ENCODE peak calls at places on chromosomes 12 and 14, in four cellular contexts. One of them, this sample, is unnamed.

GRCh38 chr12:49901986-49902385 is 1.7 kb downstream of the FAIM2 start:
- DNase-seq in glutamatergic neuron: no peak
- DNase-seq in cardiac fibroblast: no peak
- DNase-seq in prostate gland: no peak
- DNase-seq in this sample: no peak

GRCh38 chr14:22556021-22556989 is 32.7 kb downstream of the DAD1 start:
- DNase-seq in glutamatergic neuron: no peak
- DNase-seq in cardiac fibroblast: peak
- DNase-seq in prostate gland: peak
- DNase-seq in this sample: peak

GRCh38 chr12:53051058-53051880 is 1.4 kb downstream of the TNS2 start:
- DNase-seq in glutamatergic neuron: peak
- DNase-seq in cardiac fibroblast: peak
- DNase-seq in prostate gland: peak
- DNase-seq in this sample: no peak

GRCh38 chr14:64556526-64556925 is 6.8 kb downstream of the PPP1R36 start:
- DNase-seq in glutamatergic neuron: no peak
- DNase-seq in cardiac fibroblast: peak
- DNase-seq in prostate gland: no peak
- DNase-seq in this sample: no peak

GRCh38 chr12:19451196-19451595 is 11.9 kb downstream of the AEBP2 start:
- DNase-seq in glutamatergic neuron: no peak
- DNase-seq in cardiac fibroblast: peak
- DNase-seq in prostate gland: no peak
- DNase-seq in this sample: no peak

GRCh38 chr12:64392221-64392620 is 1.7 kb upstream of the C12orf56 start:
- DNase-seq in glutamatergic neuron: no peak
- DNase-seq in cardiac fibroblast: peak
- DNase-seq in prostate gland: no peak
- DNase-seq in this sample: peak

GRCh38 chr14:52103416-52103815 is 34.6 kb upstream of the NID2 start:
- DNase-seq in glutamatergic neuron: no peak
- DNase-seq in cardiac fibroblast: no peak
- DNase-seq in prostate gland: no peak
- DNase-seq in this sample: no peak

GRCh38 chr14:104224516-104225281 is 86.3 kb downstream of the KIF26A start:
- DNase-seq in glutamatergic neuron: peak
- DNase-seq in cardiac fibroblast: no peak
- DNase-seq in prostate gland: no peak
- DNase-seq in this sample: peak

GRCh38 chr14:97848351-97848980 is 1051.3 kb downstream of the VRK1 start:
- DNase-seq in glutamatergic neuron: peak
- DNase-seq in cardiac fibroblast: no peak
- DNase-seq in prostate gland: no peak
- DNase-seq in this sample: no peak

GRCh38 chr12:46261658-46262057 is 7.2 kb downstream of the SLC38A1 start:
- DNase-seq in glutamatergic neuron: no peak
- DNase-seq in cardiac fibroblast: no peak
- DNase-seq in prostate gland: no peak
- DNase-seq in this sample: no peak

GRCh38 chr12:57488397-57489156 is 709 bp downstream of the MARS1 start:
- DNase-seq in glutamatergic neuron: peak
- DNase-seq in cardiac fibroblast: no peak
- DNase-seq in prostate gland: no peak
- DNase-seq in this sample: no peak

GRCh38 chr14:75418779-75419768 is 8.7 kb upstream of the JDP2 start:
- DNase-seq in glutamatergic neuron: no peak
- DNase-seq in cardiac fibroblast: no peak
- DNase-seq in prostate gland: peak
- DNase-seq in this sample: peak

GRCh38 chr12:26100966-26101744 is 23.7 kb downstream of the BHLHE41 start:
- DNase-seq in glutamatergic neuron: no peak
- DNase-seq in cardiac fibroblast: no peak
- DNase-seq in prostate gland: peak
- DNase-seq in this sample: no peak

GRCh38 chr14:50397461-50398196 is 948 bp upstream of the CDKL1 start:
- DNase-seq in glutamatergic neuron: no peak
- DNase-seq in cardiac fibroblast: peak
- DNase-seq in prostate gland: peak
- DNase-seq in this sample: no peak

GRCh38 chr14:94138256-94138655 is 8.9 kb upstream of the IFI27L2 start:
- DNase-seq in glutamatergic neuron: no peak
- DNase-seq in cardiac fibroblast: no peak
- DNase-seq in prostate gland: no peak
- DNase-seq in this sample: no peak

GRCh38 chr12:51740536-51740935 is 108.0 kb downstream of the FIGNL2 start:
- DNase-seq in glutamatergic neuron: no peak
- DNase-seq in cardiac fibroblast: no peak
- DNase-seq in prostate gland: no peak
- DNase-seq in this sample: no peak

GRCh38 chr14:102539544-102540309 is 30.2 kb upstream of the ANKRD9 start:
- DNase-seq in glutamatergic neuron: no peak
- DNase-seq in cardiac fibroblast: peak
- DNase-seq in prostate gland: no peak
- DNase-seq in this sample: no peak

GRCh38 chr12:47307680-47308399 is 228.1 kb upstream of the AMIGO2 start:
- DNase-seq in glutamatergic neuron: no peak
- DNase-seq in cardiac fibroblast: peak
- DNase-seq in prostate gland: peak
- DNase-seq in this sample: peak

GRCh38 chr12:124828264-124829007 is 35.2 kb downstream of the SCARB1 start:
- DNase-seq in glutamatergic neuron: no peak
- DNase-seq in cardiac fibroblast: peak
- DNase-seq in prostate gland: peak
- DNase-seq in this sample: no peak

GRCh38 chr12:108373111-108373510 is 34.0 kb upstream of the CMKLR1 start:
- DNase-seq in glutamatergic neuron: no peak
- DNase-seq in cardiac fibroblast: no peak
- DNase-seq in prostate gland: no peak
- DNase-seq in this sample: no peak

GRCh38 chr14:52950898-52951729 is at the start of gene FERMT2:
- DNase-seq in glutamatergic neuron: peak
- DNase-seq in cardiac fibroblast: peak
- DNase-seq in prostate gland: peak
- DNase-seq in this sample: peak

GRCh38 chr12:52444647-52445595 is 7.0 kb downstream of the KRT6B start:
- DNase-seq in glutamatergic neuron: no peak
- DNase-seq in cardiac fibroblast: no peak
- DNase-seq in prostate gland: no peak
- DNase-seq in this sample: no peak

GRCh38 chr14:38107216-38107631 is 100.5 kb upstream of the SSTR1 start:
- DNase-seq in glutamatergic neuron: no peak
- DNase-seq in cardiac fibroblast: no peak
- DNase-seq in prostate gland: no peak
- DNase-seq in this sample: peak

GRCh38 chr12:114226241-114226928 is 179.6 kb downstream of the TBX5 start:
- DNase-seq in glutamatergic neuron: no peak
- DNase-seq in cardiac fibroblast: no peak
- DNase-seq in prostate gland: no peak
- DNase-seq in this sample: no peak
- TF ChIP-seq CTCF in glutamatergic neuron: no peak
- TF ChIP-seq CTCF in cardiac fibroblast: no peak
- TF ChIP-seq CTCF in prostate gland: no peak
- TF ChIP-seq CTCF in this sample: no peak

GRCh38 chr14:99199854-99200653 is 71.9 kb downstream of the BCL11B start:
- DNase-seq in glutamatergic neuron: no peak
- DNase-seq in cardiac fibroblast: no peak
- DNase-seq in prostate gland: no peak
- DNase-seq in this sample: no peak
- TF ChIP-seq CTCF in glutamatergic neuron: no peak
- TF ChIP-seq CTCF in cardiac fibroblast: no peak
- TF ChIP-seq CTCF in prostate gland: no peak
- TF ChIP-seq CTCF in this sample: no peak

DNA sequence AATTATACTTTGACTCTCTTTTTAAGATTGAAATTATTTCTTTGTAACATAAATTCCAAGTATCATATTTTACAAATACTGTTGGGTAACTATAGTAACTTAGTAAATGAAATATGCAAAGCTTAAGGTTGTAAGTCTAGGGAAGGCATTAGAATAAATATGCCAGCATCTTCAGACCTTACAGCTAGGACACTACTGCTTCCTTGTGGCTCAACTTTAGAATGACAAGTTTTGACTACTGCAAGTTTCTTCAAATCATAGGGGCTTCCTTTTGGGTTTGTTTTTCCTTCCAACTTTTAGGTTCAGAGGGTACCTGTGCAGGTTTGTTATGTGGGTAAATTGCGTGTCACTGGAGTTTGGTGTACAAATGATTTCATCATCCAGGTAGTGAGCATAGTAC is 17.7 kb upstream of the ANP32D start:
- DNase-seq in glutamatergic neuron: no peak
- DNase-seq in cardiac fibroblast: peak
- DNase-seq in prostate gland: no peak
- DNase-seq in this sample: no peak
- TF ChIP-seq CTCF in glutamatergic neuron: no peak
- TF ChIP-seq CTCF in cardiac fibroblast: peak
- TF ChIP-seq CTCF in prostate gland: peak
- TF ChIP-seq CTCF in this sample: peak

GRCh38 chr12:120855823-120856589 is 48.2 kb downstream of the SPPL3 start:
- DNase-seq in glutamatergic neuron: no peak
- DNase-seq in cardiac fibroblast: peak
- DNase-seq in prostate gland: no peak
- DNase-seq in this sample: peak

GRCh38 chr12:120854804-120855203 is 49.4 kb downstream of the SPPL3 start:
- DNase-seq in glutamatergic neuron: no peak
- DNase-seq in cardiac fibroblast: no peak
- DNase-seq in prostate gland: no peak
- DNase-seq in this sample: no peak

GRCh38 chr12:120851939-120852338 is 52.2 kb downstream of the SPPL3 start:
- DNase-seq in glutamatergic neuron: no peak
- DNase-seq in cardiac fibroblast: no peak
- DNase-seq in prostate gland: no peak
- DNase-seq in this sample: no peak

GRCh38 chr12:120851444-120851843 is 52.7 kb downstream of the SPPL3 start:
- DNase-seq in glutamatergic neuron: no peak
- DNase-seq in cardiac fibroblast: no peak
- DNase-seq in prostate gland: no peak
- DNase-seq in this sample: no peak

GRCh38 chr12:120853188-120853587 is 51.0 kb downstream of the SPPL3 start:
- DNase-seq in glutamatergic neuron: no peak
- DNase-seq in cardiac fibroblast: peak
- DNase-seq in prostate gland: no peak
- DNase-seq in this sample: no peak
- TF ChIP-seq CTCF in glutamatergic neuron: no peak
- TF ChIP-seq CTCF in cardiac fibroblast: no peak
- TF ChIP-seq CTCF in prostate gland: no peak
- TF ChIP-seq CTCF in this sample: no peak

GRCh38 chr14:60184597-60185555 is 19.7 kb upstream of the DHRS7 start:
- DNase-seq in glutamatergic neuron: no peak
- DNase-seq in cardiac fibroblast: no peak
- DNase-seq in prostate gland: no peak
- DNase-seq in this sample: no peak

GRCh38 chr14:60189923-60190840 is 25.0 kb upstream of the DHRS7 start:
- DNase-seq in glutamatergic neuron: no peak
- DNase-seq in cardiac fibroblast: no peak
- DNase-seq in prostate gland: no peak
- DNase-seq in this sample: no peak

GRCh38 chr14:60188696-60189095 is 23.5 kb upstream of the DHRS7 start:
- DNase-seq in glutamatergic neuron: no peak
- DNase-seq in cardiac fibroblast: no peak
- DNase-seq in prostate gland: no peak
- DNase-seq in this sample: no peak

GRCh38 chr14:60183724-60184596 is 18.8 kb upstream of the DHRS7 start:
- DNase-seq in glutamatergic neuron: no peak
- DNase-seq in cardiac fibroblast: peak
- DNase-seq in prostate gland: no peak
- DNase-seq in this sample: peak

GRCh38 chr14:60188115-60188514 is 22.9 kb upstream of the DHRS7 start:
- DNase-seq in glutamatergic neuron: no peak
- DNase-seq in cardiac fibroblast: peak
- DNase-seq in prostate gland: no peak
- DNase-seq in this sample: no peak
- TF ChIP-seq CTCF in glutamatergic neuron: no peak
- TF ChIP-seq CTCF in cardiac fibroblast: no peak
- TF ChIP-seq CTCF in prostate gland: no peak
- TF ChIP-seq CTCF in this sample: peak

DNA sequence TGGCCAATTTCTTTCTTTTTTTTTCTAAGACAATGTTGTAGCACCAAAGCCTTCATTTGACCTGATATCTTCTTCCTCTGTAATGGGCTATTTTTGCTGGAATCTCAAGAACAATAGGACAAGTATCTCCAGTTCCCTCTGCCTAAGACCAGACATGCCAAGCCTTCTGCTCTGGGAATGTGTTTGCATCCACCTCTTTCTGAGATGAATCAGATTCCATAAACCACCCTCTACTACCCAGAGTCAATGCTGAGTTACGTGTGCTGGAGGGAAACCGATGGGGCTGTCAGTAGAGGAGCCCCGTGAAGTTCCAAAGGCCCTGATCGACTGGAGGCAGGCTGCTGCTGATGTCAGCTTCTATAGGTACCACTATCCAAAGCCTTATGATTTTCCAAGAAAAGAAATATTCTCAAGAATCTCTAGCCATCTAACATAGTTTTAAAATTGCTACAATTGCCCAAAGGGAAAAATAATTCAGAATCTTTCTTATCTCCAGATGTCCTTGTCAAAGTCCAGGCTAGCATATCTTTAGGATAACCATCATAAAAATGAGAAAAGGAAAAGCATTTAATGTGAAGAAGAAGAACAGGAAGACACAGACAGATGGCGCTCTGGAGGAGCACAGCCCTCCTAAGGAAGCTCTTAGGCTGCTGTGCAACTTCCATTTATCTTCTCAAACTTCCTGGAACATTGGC is 101.9 kb downstream of the SLC8A3 start:
- DNase-seq in glutamatergic neuron: peak
- DNase-seq in cardiac fibroblast: peak
- DNase-seq in prostate gland: peak
- DNase-seq in this sample: peak
- TF ChIP-seq CTCF in glutamatergic neuron: no peak
- TF ChIP-seq CTCF in cardiac fibroblast: peak
- TF ChIP-seq CTCF in prostate gland: peak
- TF ChIP-seq CTCF in this sample: peak

GRCh38 chr12:117890137-117890536 is 78.7 kb downstream of the KSR2 start:
- DNase-seq in glutamatergic neuron: no peak
- DNase-seq in cardiac fibroblast: no peak
- DNase-seq in prostate gland: no peak
- DNase-seq in this sample: no peak
- TF ChIP-seq CTCF in glutamatergic neuron: no peak
- TF ChIP-seq CTCF in cardiac fibroblast: peak
- TF ChIP-seq CTCF in prostate gland: no peak
- TF ChIP-seq CTCF in this sample: no peak

This sample was measured in activated CD8-positive, alpha-beta T cell treated with anti-CD3 and anti-CD28 coated beads for 36 hours.